ENCODE peak calls at places on chromosomes 6 and 20, in eight cellular contexts. One of them, this sample, is unnamed.

GRCh38 chr6:159616456-159616855 is 76.6 kb downstream of the SOD2 start:
- DNase-seq in lower lobe of right lung: no peak
- DNase-seq in colonic mucosa: no peak
- DNase-seq in ascending aorta: no peak
- DNase-seq in transverse colon: no peak
- DNase-seq in psoas muscle: no peak
- DNase-seq in GM23338: no peak
- DNase-seq in tibial artery: no peak
- DNase-seq in this sample: no peak

GRCh38 chr6:111984516-111985201 is 69.2 kb upstream of the CCN6 start:
- DNase-seq in lower lobe of right lung: no peak
- DNase-seq in colonic mucosa: no peak
- DNase-seq in ascending aorta: no peak
- DNase-seq in transverse colon: no peak
- DNase-seq in psoas muscle: no peak
- DNase-seq in GM23338: no peak
- DNase-seq in tibial artery: no peak
- DNase-seq in this sample: no peak

GRCh38 chr6:34465551-34466241 is at the start of gene PACSIN1:
- DNase-seq in lower lobe of right lung: no peak
- DNase-seq in colonic mucosa: no peak
- DNase-seq in ascending aorta: no peak
- DNase-seq in transverse colon: peak; percentile 17
- DNase-seq in psoas muscle: no peak
- DNase-seq in GM23338: peak; percentile 90
- DNase-seq in tibial artery: no peak
- DNase-seq in this sample: no peak

GRCh38 chr20:49344975-49345374 is 67.1 kb upstream of the ZNFX1 start:
- DNase-seq in lower lobe of right lung: no peak
- DNase-seq in colonic mucosa: peak; percentile 21
- DNase-seq in ascending aorta: peak; percentile 84
- DNase-seq in transverse colon: peak; percentile 41
- DNase-seq in psoas muscle: peak; percentile 67
- DNase-seq in GM23338: no peak
- DNase-seq in tibial artery: peak; percentile 78
- DNase-seq in this sample: no peak

GRCh38 chr6:5205035-5205469 is 55.7 kb downstream of the LYRM4 start:
- DNase-seq in lower lobe of right lung: no peak
- DNase-seq in colonic mucosa: no peak
- DNase-seq in ascending aorta: no peak
- DNase-seq in transverse colon: no peak
- DNase-seq in psoas muscle: peak; percentile 15
- DNase-seq in GM23338: no peak
- DNase-seq in tibial artery: no peak
- DNase-seq in this sample: no peak

GRCh38 chr6:82363368-82364086 is at the start of gene TPBG:
- DNase-seq in lower lobe of right lung: peak; percentile 59
- DNase-seq in colonic mucosa: peak; percentile 74
- DNase-seq in ascending aorta: peak; percentile 74
- DNase-seq in transverse colon: peak; percentile 61
- DNase-seq in psoas muscle: peak; percentile 59
- DNase-seq in GM23338: peak; percentile 96
- DNase-seq in tibial artery: peak; percentile 46
- DNase-seq in this sample: peak; percentile 78

GRCh38 chr20:20369353-20370086 is 1.6 kb downstream of the INSM1 start:
- DNase-seq in lower lobe of right lung: no peak
- DNase-seq in colonic mucosa: peak; percentile 52
- DNase-seq in ascending aorta: no peak
- DNase-seq in transverse colon: peak; percentile 36
- DNase-seq in psoas muscle: no peak
- DNase-seq in GM23338: peak; percentile 72
- DNase-seq in tibial artery: no peak
- DNase-seq in this sample: no peak

GRCh38 chr6:147063469-147064031 is 140.7 kb upstream of the STXBP5 start:
- DNase-seq in lower lobe of right lung: no peak
- DNase-seq in colonic mucosa: no peak
- DNase-seq in ascending aorta: no peak
- DNase-seq in transverse colon: no peak
- DNase-seq in psoas muscle: no peak
- DNase-seq in GM23338: no peak
- DNase-seq in tibial artery: no peak
- DNase-seq in this sample: no peak

GRCh38 chr6:36436466-36436865 is 6.2 kb downstream of the PXT1 start:
- DNase-seq in lower lobe of right lung: no peak
- DNase-seq in colonic mucosa: no peak
- DNase-seq in ascending aorta: no peak
- DNase-seq in transverse colon: no peak
- DNase-seq in psoas muscle: no peak
- DNase-seq in GM23338: no peak
- DNase-seq in tibial artery: no peak
- DNase-seq in this sample: no peak

GRCh38 chr20:38728237-38728761 is 4.0 kb downstream of the SLC32A1 start:
- DNase-seq in lower lobe of right lung: no peak
- DNase-seq in colonic mucosa: no peak
- DNase-seq in ascending aorta: no peak
- DNase-seq in transverse colon: no peak
- DNase-seq in psoas muscle: no peak
- DNase-seq in GM23338: peak; percentile 68
- DNase-seq in tibial artery: no peak
- DNase-seq in this sample: no peak

GRCh38 chr6:25365159-25365558 is 86.0 kb downstream of the CARMIL1 start:
- DNase-seq in lower lobe of right lung: no peak
- DNase-seq in colonic mucosa: no peak
- DNase-seq in ascending aorta: no peak
- DNase-seq in transverse colon: no peak
- DNase-seq in psoas muscle: no peak
- DNase-seq in GM23338: no peak
- DNase-seq in tibial artery: no peak
- DNase-seq in this sample: no peak

GRCh38 chr6:39484276-39484675 is 161.8 kb upstream of the KCNK16 start:
- DNase-seq in lower lobe of right lung: no peak
- DNase-seq in colonic mucosa: no peak
- DNase-seq in ascending aorta: no peak
- DNase-seq in transverse colon: no peak
- DNase-seq in psoas muscle: no peak
- DNase-seq in GM23338: no peak
- DNase-seq in tibial artery: no peak
- DNase-seq in this sample: no peak

GRCh38 chr6:21109421-21110178 is 484.0 kb upstream of the SOX4 start:
- DNase-seq in lower lobe of right lung: no peak
- DNase-seq in colonic mucosa: no peak
- DNase-seq in ascending aorta: no peak
- DNase-seq in transverse colon: no peak
- DNase-seq in psoas muscle: no peak
- DNase-seq in GM23338: no peak
- DNase-seq in tibial artery: no peak
- DNase-seq in this sample: no peak

GRCh38 chr6:26521485-26522391 is 16.4 kb upstream of the HMGN4 start:
- DNase-seq in lower lobe of right lung: peak; percentile 90
- DNase-seq in colonic mucosa: peak; percentile 83
- DNase-seq in ascending aorta: peak; percentile 91
- DNase-seq in transverse colon: peak; percentile 87
- DNase-seq in psoas muscle: peak; percentile 89
- DNase-seq in GM23338: peak; percentile 86
- DNase-seq in tibial artery: peak; percentile 69
- DNase-seq in this sample: peak; percentile 94

GRCh38 chr6:87722831-87723726 is 21.0 kb upstream of the AKIRIN2 start:
- DNase-seq in lower lobe of right lung: peak; percentile 68
- DNase-seq in colonic mucosa: peak; percentile 41
- DNase-seq in ascending aorta: peak; percentile 85
- DNase-seq in transverse colon: peak; percentile 41
- DNase-seq in psoas muscle: peak; percentile 67
- DNase-seq in GM23338: peak; percentile 84
- DNase-seq in tibial artery: peak; percentile 71
- DNase-seq in this sample: peak; percentile 70

GRCh38 chr6:27025351-27025750 is 222.2 kb upstream of the PRSS16 start:
- DNase-seq in lower lobe of right lung: no peak
- DNase-seq in colonic mucosa: no peak
- DNase-seq in ascending aorta: no peak
- DNase-seq in transverse colon: no peak
- DNase-seq in psoas muscle: no peak
- DNase-seq in GM23338: no peak
- DNase-seq in tibial artery: no peak
- DNase-seq in this sample: no peak

GRCh38 chr6:1003394-1004160 is 308.3 kb upstream of the FOXQ1 start:
- DNase-seq in lower lobe of right lung: no peak
- DNase-seq in colonic mucosa: no peak
- DNase-seq in ascending aorta: no peak
- DNase-seq in transverse colon: no peak
- DNase-seq in psoas muscle: no peak
- DNase-seq in GM23338: no peak
- DNase-seq in tibial artery: no peak
- DNase-seq in this sample: no peak

GRCh38 chr6:41371461-41371991 is 36.1 kb downstream of the NCR2 start:
- DNase-seq in lower lobe of right lung: no peak
- DNase-seq in colonic mucosa: peak; percentile 49
- DNase-seq in ascending aorta: no peak
- DNase-seq in transverse colon: peak; percentile 38
- DNase-seq in psoas muscle: no peak
- DNase-seq in GM23338: peak; percentile 82
- DNase-seq in tibial artery: peak; percentile 34
- DNase-seq in this sample: peak; percentile 73

GRCh38 chr6:113723182-113723581 is 134.0 kb upstream of the MARCKS start:
- DNase-seq in lower lobe of right lung: no peak
- DNase-seq in colonic mucosa: no peak
- DNase-seq in ascending aorta: no peak
- DNase-seq in transverse colon: no peak
- DNase-seq in psoas muscle: no peak
- DNase-seq in GM23338: no peak
- DNase-seq in tibial artery: no peak
- DNase-seq in this sample: no peak

GRCh38 chr6:113713665-113714064 is 143.5 kb upstream of the MARCKS start:
- DNase-seq in lower lobe of right lung: no peak
- DNase-seq in colonic mucosa: no peak
- DNase-seq in ascending aorta: no peak
- DNase-seq in transverse colon: no peak
- DNase-seq in psoas muscle: no peak
- DNase-seq in GM23338: no peak
- DNase-seq in tibial artery: no peak
- DNase-seq in this sample: no peak

GRCh38 chr6:113719545-113719944 is 137.6 kb upstream of the MARCKS start:
- DNase-seq in lower lobe of right lung: no peak
- DNase-seq in colonic mucosa: no peak
- DNase-seq in ascending aorta: no peak
- DNase-seq in transverse colon: no peak
- DNase-seq in psoas muscle: no peak
- DNase-seq in GM23338: no peak
- DNase-seq in tibial artery: no peak
- DNase-seq in this sample: no peak

GRCh38 chr6:113718588-113718987 is 138.6 kb upstream of the MARCKS start:
- DNase-seq in lower lobe of right lung: no peak
- DNase-seq in colonic mucosa: no peak
- DNase-seq in ascending aorta: no peak
- DNase-seq in transverse colon: no peak
- DNase-seq in psoas muscle: no peak
- DNase-seq in GM23338: no peak
- DNase-seq in tibial artery: no peak
- DNase-seq in this sample: no peak

GRCh38 chr6:113719056-113719455 is 138.1 kb upstream of the MARCKS start:
- DNase-seq in lower lobe of right lung: no peak
- DNase-seq in colonic mucosa: peak; percentile 66
- DNase-seq in ascending aorta: no peak
- DNase-seq in transverse colon: peak; percentile 47
- DNase-seq in psoas muscle: no peak
- DNase-seq in GM23338: no peak
- DNase-seq in tibial artery: no peak
- DNase-seq in this sample: no peak
- TF ChIP-seq CTCF in lower lobe of right lung: no peak
- TF ChIP-seq CTCF in colonic mucosa: no peak
- TF ChIP-seq CTCF in ascending aorta: no peak
- TF ChIP-seq CTCF in transverse colon: no peak
- TF ChIP-seq CTCF in psoas muscle: no peak
- TF ChIP-seq CTCF in GM23338: no peak
- TF ChIP-seq CTCF in tibial artery: no peak
- TF ChIP-seq CTCF in this sample: no peak

GRCh38 chr6:22149081-22149480 is 147.8 kb downstream of the PRL start:
- DNase-seq in lower lobe of right lung: no peak
- DNase-seq in colonic mucosa: no peak
- DNase-seq in ascending aorta: no peak
- DNase-seq in transverse colon: no peak
- DNase-seq in psoas muscle: no peak
- DNase-seq in GM23338: peak; percentile 17
- DNase-seq in tibial artery: no peak
- DNase-seq in this sample: no peak
- H3K4me1 ChIP-seq in lower lobe of right lung: peaks cover 33% of the 10 kb centered on the region
- H3K4me1 ChIP-seq in colonic mucosa: no peaks in the 10 kb centered on the region
- H3K4me1 ChIP-seq in ascending aorta: peaks cover 6% of the 10 kb centered on the region
- H3K4me1 ChIP-seq in transverse colon: no peaks in the 10 kb centered on the region
- H3K4me1 ChIP-seq in psoas muscle: peaks cover 44% of the 10 kb centered on the region
- H3K4me1 ChIP-seq in GM23338: peaks cover 49% of the 10 kb centered on the region
- H3K4me1 ChIP-seq in tibial artery: peaks cover 35% of the 10 kb centered on the region
- H3K4me1 ChIP-seq in this sample: peaks cover 8% of the 10 kb centered on the region

DNA sequence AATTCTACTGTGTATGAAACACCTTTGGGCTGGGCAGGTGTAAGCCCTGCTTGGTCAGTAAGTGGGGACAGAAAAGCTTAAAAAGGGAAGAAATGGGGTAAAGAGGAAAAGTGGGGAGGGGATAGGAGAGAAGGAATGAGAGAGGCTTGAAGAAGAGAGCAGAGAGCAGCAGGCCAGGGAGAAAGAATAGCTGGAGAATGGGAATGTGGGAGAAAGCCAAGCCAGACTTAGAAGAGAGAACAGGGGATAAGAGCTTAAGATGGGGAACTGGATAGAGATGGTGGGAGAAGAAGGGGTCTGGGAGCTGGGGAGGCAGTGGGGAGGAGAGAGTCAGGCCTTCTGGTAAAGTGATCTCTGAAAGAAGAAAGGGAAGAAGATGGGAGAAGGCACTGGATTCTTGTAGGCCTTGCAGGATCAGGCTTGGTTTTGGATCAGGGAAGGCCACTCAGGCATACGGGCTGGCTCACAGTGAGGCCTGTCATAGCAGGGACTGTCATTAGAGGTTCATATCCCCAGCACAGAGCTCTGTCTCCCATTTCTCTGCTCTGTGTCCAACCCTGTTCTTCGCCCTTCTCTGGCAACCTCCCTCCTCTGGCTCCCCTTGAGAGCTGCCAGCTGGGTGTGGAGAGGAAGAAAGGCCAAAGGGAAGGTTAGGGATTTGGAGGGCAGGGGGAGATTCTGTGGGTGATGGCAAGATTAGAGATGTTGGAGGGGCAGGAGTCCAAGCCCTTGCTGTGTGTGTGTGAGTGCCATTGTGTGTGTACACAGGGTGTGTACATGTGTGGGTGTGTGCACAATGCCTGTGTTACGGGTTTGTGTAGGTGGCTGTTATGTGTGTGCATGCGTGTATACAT is 9.3 kb downstream of the SYNGAP1 start:
- DNase-seq in lower lobe of right lung: no peak
- DNase-seq in colonic mucosa: no peak
- DNase-seq in ascending aorta: no peak
- DNase-seq in transverse colon: no peak
- DNase-seq in psoas muscle: no peak
- DNase-seq in GM23338: no peak
- DNase-seq in tibial artery: no peak
- DNase-seq in this sample: no peak
- TF ChIP-seq CTCF in lower lobe of right lung: no peak
- TF ChIP-seq CTCF in colonic mucosa: no peak
- TF ChIP-seq CTCF in ascending aorta: no peak
- TF ChIP-seq CTCF in transverse colon: no peak
- TF ChIP-seq CTCF in psoas muscle: no peak
- TF ChIP-seq CTCF in GM23338: no peak
- TF ChIP-seq CTCF in tibial artery: no peak
- TF ChIP-seq CTCF in this sample: no peak

DNA sequence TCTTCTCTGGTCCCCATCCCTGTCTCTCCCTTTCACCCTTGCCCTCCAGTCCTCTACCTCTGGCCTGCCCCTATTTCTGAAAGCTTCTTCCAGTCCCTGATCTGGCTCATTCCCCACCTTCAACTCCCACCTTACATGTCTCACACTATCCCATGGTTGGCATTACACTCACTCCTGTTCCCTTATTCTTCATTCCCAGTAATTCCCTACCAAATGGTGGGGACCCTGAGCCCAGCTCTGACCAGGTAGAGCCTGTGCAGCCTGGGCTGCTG is 6.4 kb downstream of the TP53INP2 start:
- DNase-seq in lower lobe of right lung: no peak
- DNase-seq in colonic mucosa: no peak
- DNase-seq in ascending aorta: no peak
- DNase-seq in transverse colon: no peak
- DNase-seq in psoas muscle: no peak
- DNase-seq in GM23338: no peak
- DNase-seq in tibial artery: no peak
- DNase-seq in this sample: no peak
- H3K4me1 ChIP-seq in lower lobe of right lung: peaks cover 22% of the 10 kb centered on the region
- H3K4me1 ChIP-seq in colonic mucosa: peaks cover 6% of the 10 kb centered on the region
- H3K4me1 ChIP-seq in ascending aorta: peaks cover 6% of the 10 kb centered on the region
- H3K4me1 ChIP-seq in transverse colon: peaks cover 16% of the 10 kb centered on the region
- H3K4me1 ChIP-seq in psoas muscle: peaks cover 32% of the 10 kb centered on the region
- H3K4me1 ChIP-seq in GM23338: peaks cover 10% of the 10 kb centered on the region
- H3K4me1 ChIP-seq in tibial artery: peaks cover 18% of the 10 kb centered on the region
- H3K4me1 ChIP-seq in this sample: peaks cover 17% of the 10 kb centered on the region